ENCODE peak calls at places on chromosomes 2 and 18, in six cellular contexts. S is tibial artery, N is HT-29, L is dorsolateral prefrontal cortex, R is aorta, C is T-cell. F is an unnamed sample.

GRCh38 chr2:108355907-108356734 is 21.6 kb upstream of the SULT1C4 start:
- DNase-seq in S (no peak), N (no peak), L (no peak), R (no peak), C (no peak), F (no peak)

GRCh38 chr2:214536625-214537024 is 125.8 kb downstream of the VWC2L start:
- DNase-seq in S (no peak), N (no peak), L (no peak), R (no peak), C (no peak), F (no peak)

GRCh38 chr2:69578201-69578555 is 65.4 kb downstream of the AAK1 start:
- DNase-seq in S (no peak), N (no peak), L (no peak), R (no peak), C (no peak), F (peak; percentile 59)

GRCh38 chr2:233000886-233001750 is 11.9 kb downstream of the NGEF start:
- DNase-seq in S (peak; percentile 27), N (no peak), L (no peak), R (peak; percentile 41), C (no peak), F (no peak)

GRCh38 chr2:120323214-120323613 is 22.7 kb upstream of the INHBB start:
- DNase-seq in S (peak; percentile 87), N (no peak), L (no peak), R (peak; percentile 86), C (no peak), F (peak; percentile 61)

GRCh38 chr2:1556776-1557466 is 143.7 kb downstream of the TPO start:
- DNase-seq in S (no peak), N (no peak), L (no peak), R (no peak), C (no peak), F (no peak)

GRCh38 chr2:181165199-181165868 is 184.9 kb downstream of the UBE2E3 start:
- DNase-seq in S (no peak), N (no peak), L (no peak), R (no peak), C (peak; percentile 6), F (no peak)

GRCh38 chr2:168518555-168519066 is 62.5 kb downstream of the CERS6 start:
- DNase-seq in S (peak; percentile 75), N (no peak), L (no peak), R (peak; percentile 72), C (no peak), F (no peak)

GRCh38 chr18:44949967-44950366 is 269.3 kb downstream of the SETBP1 start:
- DNase-seq in S (no peak), N (no peak), L (no peak), R (no peak), C (no peak), F (no peak)

GRCh38 chr2:106098081-106098480 is 96.0 kb downstream of the UXS1 start:
- DNase-seq in S (no peak), N (peak; percentile 7), L (no peak), R (no peak), C (peak; percentile 20), F (no peak)

GRCh38 chr2:214904634-214905033 is 95.2 kb upstream of the BARD1 start:
- DNase-seq in S (no peak), N (no peak), L (no peak), R (no peak), C (no peak), F (no peak)

GRCh38 chr2:179555681-179556283 is 291.1 kb upstream of the SESTD1 start:
- DNase-seq in S (no peak), N (no peak), L (no peak), R (no peak), C (no peak), F (no peak)

GRCh38 chr2:146986161-146986560 is 858.7 kb upstream of the ACVR2A start:
- DNase-seq in S (no peak), N (no peak), L (no peak), R (no peak), C (no peak), F (no peak)

GRCh38 chr18:1047406-1047805 is 142.7 kb downstream of the ADCYAP1 start:
- DNase-seq in S (no peak), N (no peak), L (no peak), R (no peak), C (no peak), F (no peak)

GRCh38 chr2:189297446-189297845 is 117.9 kb upstream of the COL5A2 start:
- DNase-seq in S (no peak), N (no peak), L (no peak), R (no peak), C (no peak), F (no peak)

GRCh38 chr2:159750873-159751272 is 38.6 kb downstream of the MARCHF7 start:
- DNase-seq in S (no peak), N (no peak), L (no peak), R (no peak), C (no peak), F (no peak)

GRCh38 chr2:230734247-230735175 is 21.9 kb downstream of the CAB39 start:
- DNase-seq in S (no peak), N (peak; percentile 63), L (no peak), R (no peak), C (no peak), F (no peak)

GRCh38 chr2:56191617-56192016 is 7.8 kb downstream of the CCDC85A start:
- DNase-seq in S (no peak), N (peak; percentile 50), L (no peak), R (no peak), C (no peak), F (no peak)

GRCh38 chr2:174145827-174146226 is 102.5 kb downstream of the OLA1 start:
- DNase-seq in S (no peak), N (no peak), L (no peak), R (no peak), C (no peak), F (no peak)

GRCh38 chr2:179428659-179429058 is 164.0 kb upstream of the SESTD1 start:
- DNase-seq in S (no peak), N (no peak), L (no peak), R (no peak), C (no peak), F (no peak)

GRCh38 chr18:58320907-58321561 is 277.0 kb downstream of the NEDD4L start:
- DNase-seq in S (no peak), N (no peak), L (no peak), R (no peak), C (no peak), F (no peak)

GRCh38 chr2:161238264-161238558 is 70.0 kb upstream of the PSMD14 start:
- DNase-seq in S (no peak), N (no peak), L (no peak), R (no peak), C (no peak), F (no peak)

GRCh38 chr2:67309281-67309680 is 87.9 kb upstream of the ETAA1 start:
- DNase-seq in S (no peak), N (peak; percentile 46), L (no peak), R (no peak), C (no peak), F (no peak)